ENCODE peak calls at places on chromosomes 6 and 20, in seven cellular contexts. X, F, U, T, K, N and B are unnamed samples.

GRCh38 chr6:149890629-149891045 is 7.3 kb downstream of the RAET1E start:
- DNase-seq in X (no peak), F (no peak), U (no peak), T (no peak), K (no peak), N (no peak), B (no peak)

GRCh38 chr6:45376310-45377040 is 1.3 kb downstream of the SUPT3H start:
- DNase-seq in X (no peak), F (no peak), U (no peak), T (no peak), K (no peak), N (no peak), B (peak; percentile 24)

GRCh38 chr20:50467618-50468373 is 42.4 kb upstream of the PTPN1 start:
- DNase-seq in X (peak; percentile 69), F (no peak), U (peak; percentile 32), T (peak; percentile 50), K (no peak), N (no peak), B (no peak)

GRCh38 chr6:111157412-111157811 is 70.1 kb downstream of the SLC16A10 start:
- DNase-seq in X (no peak), F (no peak), U (no peak), T (no peak), K (no peak), N (no peak), B (no peak)

GRCh38 chr6:129507059-129507807 is 202.7 kb downstream of the ARHGAP18 start:
- DNase-seq in X (no peak), F (no peak), U (no peak), T (no peak), K (no peak), N (no peak), B (no peak)

GRCh38 chr6:15577106-15577505 is 85.7 kb downstream of the DTNBP1 start:
- DNase-seq in X (no peak), F (no peak), U (no peak), T (no peak), K (no peak), N (no peak), B (no peak)

GRCh38 chr6:32386040-32386439 is 14.3 kb upstream of the TSBP1 start:
- DNase-seq in X (no peak), F (no peak), U (no peak), T (no peak), K (no peak), N (no peak), B (no peak)

GRCh38 chr6:129621252-129621651 is 88.7 kb downstream of the ARHGAP18 start:
- DNase-seq in X (peak; percentile 37), F (no peak), U (no peak), T (no peak), K (no peak), N (peak; percentile 11), B (no peak)

GRCh38 chr6:22536111-22536510 is 33.3 kb upstream of the HDGFL1 start:
- DNase-seq in X (no peak), F (no peak), U (no peak), T (no peak), K (no peak), N (no peak), B (no peak)

GRCh38 chr6:136067731-136068341 is 182.3 kb downstream of the MTFR2 start:
- DNase-seq in X (peak; percentile 63), F (no peak), U (no peak), T (no peak), K (no peak), N (no peak), B (no peak)

GRCh38 chr6:142863981-142864380 is 81.0 kb downstream of the HIVEP2 start:
- DNase-seq in X (no peak), F (no peak), U (no peak), T (no peak), K (no peak), N (no peak), B (no peak)

GRCh38 chr6:63426844-63427243 is 107.1 kb upstream of the LGSN start:
- DNase-seq in X (no peak), F (no peak), U (no peak), T (no peak), K (no peak), N (no peak), B (no peak)

GRCh38 chr6:134735461-134735860 is 214.4 kb downstream of the ALDH8A1 start:
- DNase-seq in X (no peak), F (no peak), U (no peak), T (no peak), K (no peak), N (no peak), B (no peak)

GRCh38 chr6:147022041-147022440 is 182.2 kb upstream of the STXBP5 start:
- DNase-seq in X (no peak), F (no peak), U (no peak), T (no peak), K (no peak), N (no peak), B (no peak)

GRCh38 chr6:135094403-135094821 is 39.8 kb upstream of the HBS1L start:
- DNase-seq in X (no peak), F (no peak), U (no peak), T (no peak), K (no peak), N (no peak), B (no peak)

GRCh38 chr6:145209312-145209711 is 526.0 kb downstream of the EPM2A start:
- DNase-seq in X (no peak), F (no peak), U (no peak), T (no peak), K (no peak), N (no peak), B (no peak)

GRCh38 chr6:145213614-145214013 is 521.7 kb downstream of the EPM2A start:
- DNase-seq in X (no peak), F (no peak), U (no peak), T (no peak), K (no peak), N (peak; percentile 34), B (no peak)

GRCh38 chr6:145212807-145213206 is 522.5 kb downstream of the EPM2A start:
- DNase-seq in X (no peak), F (no peak), U (no peak), T (no peak), K (no peak), N (no peak), B (no peak)

DNA sequence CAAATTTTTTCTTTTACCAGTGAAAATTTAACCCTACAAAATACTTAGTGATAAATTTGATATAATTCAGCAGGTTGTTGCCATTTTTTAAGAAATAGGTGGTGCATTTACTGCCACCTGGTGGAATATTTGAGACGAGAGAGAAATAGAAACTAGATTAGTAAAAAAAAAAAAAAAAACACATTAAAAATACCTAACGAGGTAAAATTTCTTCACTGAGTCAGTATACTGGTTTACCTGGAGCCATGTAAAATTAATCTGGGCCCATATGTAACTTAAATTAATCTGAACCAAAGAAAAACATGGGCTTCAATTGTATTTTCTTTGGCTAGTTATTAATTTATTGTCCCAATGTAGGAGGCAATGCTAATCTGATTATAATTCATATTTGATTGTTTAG is 520.8 kb downstream of the EPM2A start:
- DNase-seq in X (no peak), F (no peak), U (no peak), T (no peak), K (no peak), N (no peak), B (peak; percentile 52)
- TF ChIP-seq CTCF in X (peak; percentile 77), F (peak; percentile 52), U (peak; percentile 48), T (peak; percentile 58), K (peak; percentile 59), N (peak; percentile 16), B (peak; percentile 76)

GRCh38 chr6:168050225-168050796 is 28.7 kb downstream of the FRMD1 start:
- DNase-seq in X (no peak), F (no peak), U (no peak), T (no peak), K (no peak), N (no peak), B (no peak)

GRCh38 chr6:168052291-168052891 is 26.6 kb downstream of the FRMD1 start:
- DNase-seq in X (no peak), F (no peak), U (no peak), T (no peak), K (no peak), N (no peak), B (no peak)

GRCh38 chr6:168051648-168052047 is 27.4 kb downstream of the FRMD1 start:
- DNase-seq in X (no peak), F (no peak), U (no peak), T (no peak), K (no peak), N (no peak), B (no peak)

GRCh38 chr6:168049681-168050224 is 29.3 kb downstream of the FRMD1 start:
- DNase-seq in X (no peak), F (no peak), U (no peak), T (no peak), K (no peak), N (no peak), B (no peak)

GRCh38 chr6:168050861-168051586 is 28.0 kb downstream of the FRMD1 start:
- DNase-seq in X (peak; percentile 55), F (no peak), U (no peak), T (no peak), K (no peak), N (no peak), B (no peak)
- TF ChIP-seq CTCF in X (peak; percentile 61), F (no peak), U (no peak), T (no peak), K (peak; percentile 31), N (no peak), B (no peak)

DNA sequence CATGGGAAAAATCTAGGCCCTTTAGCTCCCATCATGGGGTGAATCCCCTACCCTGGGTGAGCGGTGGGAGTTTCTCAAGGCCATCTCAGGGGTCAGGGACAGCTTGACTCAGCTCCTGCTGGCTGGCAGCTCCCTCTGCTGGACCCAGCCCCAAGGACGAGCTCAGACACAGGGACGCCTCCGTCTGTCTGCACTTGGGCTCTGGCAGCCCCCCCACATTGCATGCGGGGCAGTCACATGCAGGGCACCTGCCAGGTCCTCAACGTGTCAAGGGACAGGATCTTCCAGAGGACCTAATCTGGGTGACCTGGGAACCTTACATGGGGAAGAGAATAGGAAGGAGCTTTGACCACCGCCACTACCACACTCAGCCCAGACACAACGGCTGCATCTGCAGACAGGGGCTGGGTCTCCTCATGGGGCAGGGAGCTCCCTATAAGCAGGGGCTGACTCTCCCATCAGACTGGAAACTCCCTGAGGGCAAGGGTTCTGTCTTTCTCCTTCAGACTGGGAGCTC is 173.4 kb downstream of the MRPL14 start:
- DNase-seq in X (peak; percentile 80), F (no peak), U (peak; percentile 17), T (no peak), K (no peak), N (no peak), B (peak; percentile 41)
- TF ChIP-seq CTCF in X (peak; percentile 66), F (no peak), U (no peak), T (no peak), K (peak; percentile 38), N (no peak), B (peak; percentile 45)

DNA sequence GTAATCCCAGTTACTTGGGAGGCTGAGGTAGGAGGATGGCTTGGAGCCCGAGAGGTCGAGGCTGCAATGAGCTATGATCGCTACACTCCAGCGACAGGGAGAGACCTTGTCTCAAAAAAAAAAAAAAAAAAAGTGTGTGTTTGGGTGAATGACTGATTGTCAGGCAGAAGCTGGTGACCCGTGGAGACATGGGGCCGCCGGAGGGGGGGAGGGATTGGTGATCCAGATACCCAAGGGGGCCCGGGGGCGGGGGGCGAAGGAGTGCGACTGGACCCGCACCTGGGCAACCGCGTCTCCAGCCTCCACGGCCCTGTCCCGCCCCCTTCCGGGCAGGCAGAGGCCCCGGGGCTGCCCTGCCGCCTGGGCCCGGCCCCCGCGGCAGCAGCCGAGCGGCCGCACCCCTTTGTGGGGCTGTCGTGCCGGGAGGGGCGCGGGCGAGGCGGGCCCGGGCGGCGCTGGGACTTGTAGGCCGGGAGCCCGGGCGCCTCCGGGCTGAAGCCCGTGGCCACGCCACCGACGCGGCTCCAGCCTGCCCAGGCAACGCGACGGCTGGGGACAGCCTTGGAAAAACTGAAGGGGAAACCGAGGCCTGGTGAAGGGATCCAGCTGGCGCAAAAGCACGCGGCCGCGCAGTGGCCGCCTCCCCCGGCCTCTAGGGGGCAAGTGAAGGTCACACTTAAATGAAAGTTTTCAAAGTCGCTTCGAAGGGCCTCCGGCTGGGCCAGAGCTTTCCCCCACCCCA is 2.1 kb upstream of the RBM38 start:
- DNase-seq in X (peak; percentile 80), F (peak; percentile 34), U (peak; percentile 76), T (peak; percentile 68), K (no peak), N (peak; percentile 87), B (peak; percentile 92)
- TF ChIP-seq CTCF in X (peak; percentile 50), F (peak; percentile 21), U (no peak), T (peak; percentile 30), K (peak; percentile 42), N (peak; percentile 43), B (peak; percentile 26)